ENCODE peak calls at places on chromosomes 13 and 19, in six cellular contexts. M is small intestine; U is aorta; K is transverse colon; P is PC-3; R is CD8-positive, alpha-beta memory T cell. D is an unnamed sample. For H3K4me1 and H3K27me3, the result is how much of the 10 kb centered on the place peaks cover.

GRCh38 chr13:64640002-64640401 is 2590.1 kb downstream of the PCDH9 start:
- DNase-seq in M (no peak), U (no peak), K (no peak), P (peak), R (no peak), D (no peak)

GRCh38 chr13:39510296-39510695 is 92.7 kb downstream of the LHFPL6 start:
- DNase-seq in M (no peak), U (no peak), K (no peak), P (no peak), R (no peak), D (no peak)

GRCh38 chr19:54967611-54968010 is 1.4 kb downstream of the NLRP2 start:
- DNase-seq in M (no peak), U (no peak), K (no peak), P (no peak), R (no peak), D (no peak)

GRCh38 chr19:50417138-50417849 is 1.4 kb upstream of the SPIB start:
- DNase-seq in M (peak), U (no peak), K (peak), P (peak), R (no peak), D (no peak)

GRCh38 chr19:49716154-49716553 is 25.2 kb downstream of the CPT1C start:
- DNase-seq in M (no peak), U (no peak), K (no peak), P (no peak), R (no peak), D (no peak)

GRCh38 chr19:49564616-49565045 is 15.7 kb downstream of the NOSIP start:
- DNase-seq in M (peak), U (no peak), K (peak), P (no peak), R (no peak), D (no peak)

GRCh38 chr19:57671124-57671895 is 2.6 kb downstream of the ZSCAN4 start:
- DNase-seq in M (no peak), U (no peak), K (no peak), P (no peak), R (no peak), D (no peak)

GRCh38 chr13:91632071-91632470 is 233.7 kb downstream of the GPC5 start:
- DNase-seq in M (no peak), U (no peak), K (no peak), P (peak), R (no peak), D (no peak)

GRCh38 chr19:55600336-55601028 is 394 bp downstream of the ZNF524 start:
- DNase-seq in M (no peak), U (no peak), K (no peak), P (no peak), R (no peak), D (no peak)

GRCh38 chr13:98504371-98504963 is 72.4 kb downstream of the STK24 start:
- DNase-seq in M (no peak), U (no peak), K (no peak), P (no peak), R (no peak), D (no peak)

GRCh38 chr19:30324982-30325381 is 47.2 kb upstream of the ZNF536 start:
- DNase-seq in M (no peak), U (no peak), K (no peak), P (no peak), R (no peak), D (no peak)

GRCh38 chr13:97429681-97430081 is 4.3 kb upstream of the RAP2A start:
- DNase-seq in M (no peak), U (no peak), K (no peak), P (no peak), R (no peak), D (no peak)

DNA sequence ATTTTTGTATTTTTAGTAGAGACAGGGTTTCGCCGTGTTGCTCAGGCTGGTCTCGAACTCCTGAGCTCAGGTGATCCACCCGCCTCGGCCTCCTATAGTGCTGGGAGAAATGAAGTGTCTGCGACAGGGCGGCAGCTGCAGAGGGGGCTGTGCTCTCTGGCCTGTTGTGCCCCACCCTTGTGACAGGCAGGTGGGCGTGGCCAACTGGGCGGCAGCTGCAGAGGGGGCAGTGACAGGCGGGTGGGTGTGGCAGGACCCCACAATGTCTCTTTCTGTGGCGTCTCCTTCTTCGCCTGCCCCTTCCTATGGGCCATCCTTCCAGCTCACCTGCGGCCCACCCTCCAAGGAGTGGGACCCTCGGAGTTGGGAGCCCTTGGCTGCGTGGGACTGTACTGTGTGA is 11.8 kb downstream of the STK11 start:
- DNase-seq in M (no peak), U (no peak), K (no peak), P (no peak), R (no peak), D (no peak)
- H3K4me1 ChIP-seq in M (under half), U (under half), K (under half), P (under half), R (under half), D (under half)

DNA sequence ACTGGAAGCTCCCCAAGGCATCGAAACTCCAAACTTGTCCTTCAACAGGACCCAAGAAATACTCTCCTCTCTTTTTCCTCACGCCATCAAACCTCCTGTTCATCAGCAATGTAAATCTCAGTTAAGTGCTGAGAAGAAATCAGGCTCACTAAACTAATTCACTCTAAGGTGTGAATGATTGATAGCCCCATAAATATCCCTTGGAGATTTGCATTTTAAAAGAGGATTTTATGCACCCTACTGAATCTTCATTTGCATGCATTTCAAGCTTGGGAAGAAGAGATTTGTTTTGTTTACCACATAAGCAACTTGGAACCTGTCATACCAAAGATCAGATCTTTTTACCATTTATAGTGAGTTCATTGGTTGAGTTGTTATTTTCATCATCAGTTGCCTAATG is 40.3 kb upstream of the GSX1 start:
- DNase-seq in M (no peak), U (no peak), K (no peak), P (no peak), R (no peak), D (no peak)
- H3K27me3 ChIP-seq in M (under half), U (under half), K (under half), P (under half), R (under half), D (under half)

GRCh38 chr13:21043898-21044297 is 17.5 kb downstream of the LATS2 start:
- DNase-seq in M (no peak), U (no peak), K (no peak), P (no peak), R (no peak), D (no peak)

GRCh38 chr13:21039097-21039800 is 22.1 kb downstream of the LATS2 start:
- DNase-seq in M (no peak), U (no peak), K (no peak), P (no peak), R (no peak), D (no peak)

GRCh38 chr13:21045101-21045500 is 16.3 kb downstream of the LATS2 start:
- DNase-seq in M (no peak), U (no peak), K (no peak), P (no peak), R (no peak), D (no peak)

GRCh38 chr13:21037656-21038055 is 23.7 kb downstream of the LATS2 start:
- DNase-seq in M (no peak), U (no peak), K (no peak), P (no peak), R (no peak), D (no peak)

DNA sequence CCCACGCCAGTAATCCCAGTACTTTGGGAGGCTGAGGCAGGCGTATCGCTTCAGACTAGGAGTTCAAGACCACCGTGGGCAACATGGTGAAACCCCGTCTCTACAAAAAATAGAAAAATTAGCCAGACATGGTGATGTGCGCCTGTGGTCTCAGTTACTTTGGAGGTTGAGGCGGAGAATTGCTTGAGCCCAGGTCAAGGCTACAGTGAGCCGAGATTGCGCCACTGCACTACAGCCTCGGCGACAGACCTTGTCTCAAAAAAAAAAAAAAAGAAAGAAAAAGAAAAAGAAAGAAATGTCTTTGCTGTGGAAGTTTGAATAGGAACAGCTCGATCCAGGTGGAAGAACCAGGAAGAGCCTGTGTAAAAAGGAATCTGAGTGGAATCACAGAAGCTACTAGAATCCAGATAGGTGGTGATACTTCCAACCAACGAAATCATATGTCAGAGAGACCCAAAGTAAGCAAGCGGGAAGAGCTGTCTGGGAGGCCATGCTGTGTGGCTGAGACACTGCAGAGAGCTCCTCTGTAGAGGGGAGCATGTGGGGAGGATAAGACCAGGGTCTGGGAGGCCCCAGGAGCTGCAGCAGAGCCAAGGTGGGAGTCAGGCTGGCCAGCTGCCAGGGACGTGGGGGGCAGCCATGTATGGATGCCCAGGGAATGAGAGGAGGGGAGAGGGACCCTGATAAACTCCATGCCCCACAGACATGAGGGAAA is 21.1 kb downstream of the LATS2 start:
- DNase-seq in M (no peak), U (no peak), K (no peak), P (no peak), R (no peak), D (no peak)
- H3K4me1 ChIP-seq in M (under half), U (under half), K (under half), P (under half), R (under half), D (under half)

DNA sequence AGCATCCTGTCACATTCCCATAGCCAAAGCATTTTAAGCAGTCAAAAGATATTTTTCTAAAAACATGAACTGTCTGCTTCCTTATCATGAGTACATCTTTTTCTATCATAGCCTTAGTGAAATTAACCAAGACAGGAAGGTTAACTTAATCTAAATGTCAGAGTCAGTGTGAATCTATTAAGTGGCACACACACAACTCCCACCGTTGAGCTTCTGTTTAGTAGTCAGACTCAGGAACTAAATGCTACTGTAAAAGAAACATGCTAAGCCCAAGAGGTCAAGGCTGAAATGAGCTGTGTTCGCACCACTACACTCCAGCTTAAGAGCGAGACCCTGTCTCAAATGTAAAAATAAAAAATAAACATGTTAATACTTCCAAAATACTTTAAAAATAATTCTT is 7.7 kb upstream of the POU4F1 start:
- DNase-seq in M (no peak), U (no peak), K (no peak), P (no peak), R (no peak), D (no peak)
- H3K27me3 ChIP-seq in M (under half), U (under half), K (half or more), P (under half), R (under half), D (under half)

DNA sequence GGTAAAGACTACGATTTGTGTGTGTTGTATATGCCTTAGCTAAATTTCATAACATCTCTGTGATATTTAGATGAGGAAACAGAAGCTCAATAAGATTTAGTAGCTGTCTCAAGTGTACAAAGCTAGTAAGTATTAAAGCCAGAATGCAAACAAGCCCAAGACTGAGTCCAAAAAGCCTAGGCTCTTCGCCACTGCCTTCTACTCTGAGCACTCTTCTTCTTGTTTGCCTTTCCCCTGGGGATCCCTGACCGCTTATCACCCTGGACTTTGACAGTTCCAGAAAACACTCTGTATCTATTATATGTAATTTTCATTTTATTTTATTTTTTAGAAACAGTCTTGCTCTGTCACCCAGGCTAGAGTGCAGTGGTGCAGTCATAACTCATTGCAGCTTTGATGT is 5.8 kb downstream of the TM9SF2 start:
- DNase-seq in M (no peak), U (no peak), K (no peak), P (no peak), R (no peak), D (no peak)
- H3K4me1 ChIP-seq in M (under half), U (under half), K (under half), P (under half), R (half or more), D (under half)

DNA sequence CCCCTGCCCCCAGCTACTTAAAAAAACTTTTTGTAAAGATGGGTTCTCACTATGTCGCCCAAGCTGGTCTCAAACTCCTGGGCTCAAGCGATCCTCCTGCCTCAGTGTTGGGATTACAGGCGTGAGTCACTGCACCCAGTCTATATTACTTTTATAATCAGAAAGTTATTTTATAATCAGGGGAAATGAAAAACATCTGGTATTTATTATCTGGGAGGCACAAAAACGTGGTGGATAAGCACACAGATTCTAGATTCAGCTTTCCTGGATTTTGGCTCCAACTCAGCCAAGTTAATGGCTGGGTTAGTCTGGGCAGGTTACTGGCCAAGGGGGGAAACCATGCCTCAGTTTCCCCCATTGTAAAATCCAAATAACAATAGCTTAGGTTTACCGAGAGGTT is 24.7 kb downstream of the KEAP1 start:
- DNase-seq in M (no peak), U (no peak), K (no peak), P (no peak), R (no peak), D (no peak)
- H3K27me3 ChIP-seq in M (under half), U (under half), K (under half), P (under half), R (under half), D (under half)

GRCh38 chr19:11092181-11092538 is 2.9 kb downstream of the LDLR start:
- DNase-seq in M (peak), U (no peak), K (no peak), P (peak), R (peak), D (no peak)

GRCh38 chr19:11088508-11089253 is 582 bp upstream of the LDLR start:
- DNase-seq in M (peak), U (no peak), K (no peak), P (no peak), R (no peak), D (no peak)

GRCh38 chr19:11090264-11091032 is 1.2 kb downstream of the LDLR start:
- DNase-seq in M (peak), U (peak), K (peak), P (peak), R (peak), D (no peak)

GRCh38 chr19:11089254-11090013 is at the start of gene LDLR:
- DNase-seq in M (peak), U (peak), K (peak), P (peak), R (peak), D (peak)

GRCh38 chr19:11091343-11092153 is 2.3 kb downstream of the LDLR start:
- DNase-seq in M (peak), U (peak), K (peak), P (peak), R (peak), D (peak)
- H3K4me1 ChIP-seq in M (under half), U (under half), K (half or more), P (under half), R (half or more), D (under half)

DNA sequence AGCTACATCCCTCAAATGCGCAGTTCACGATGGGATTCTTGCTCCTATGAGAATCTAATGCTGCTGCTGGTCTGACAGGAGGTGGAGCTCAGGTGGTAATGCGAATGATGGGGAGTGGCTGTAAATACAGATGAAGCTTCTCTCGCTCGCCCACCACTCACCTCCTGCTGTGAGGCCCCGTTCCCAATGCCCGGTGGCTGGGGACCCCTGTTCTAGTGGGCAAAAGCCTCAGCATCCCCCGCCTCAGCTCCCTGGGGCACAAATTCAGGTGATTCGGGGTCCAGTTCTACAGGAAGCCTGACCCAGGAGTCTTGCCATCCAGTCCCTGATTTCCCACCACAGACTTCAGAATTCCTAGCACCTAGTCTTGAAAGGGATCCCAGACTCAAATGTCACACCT is 3.7 kb downstream of the RETN start:
- DNase-seq in M (no peak), U (no peak), K (no peak), P (no peak), R (no peak), D (no peak)
- H3K27me3 ChIP-seq in M (under half), U (under half), K (under half), P (under half), R (under half), D (under half)

GRCh38 chr19:47230122-47230920 is 678 bp downstream of the BBC3 start:
- DNase-seq in M (no peak), U (peak), K (peak), P (no peak), R (peak), D (no peak)

GRCh38 chr19:47230921-47231214 is at the start of gene BBC3:
- DNase-seq in M (no peak), U (no peak), K (no peak), P (no peak), R (no peak), D (no peak)

GRCh38 chr19:47229674-47230121 is 1.3 kb downstream of the BBC3 start:
- DNase-seq in M (no peak), U (no peak), K (peak), P (peak), R (no peak), D (no peak)

GRCh38 chr19:47232422-47233211 is 1.6 kb upstream of the BBC3 start:
- DNase-seq in M (peak), U (no peak), K (peak), P (peak), R (no peak), D (no peak)

GRCh38 chr19:47231215-47232054 is 436 bp upstream of the BBC3 start:
- DNase-seq in M (peak), U (peak), K (peak), P (peak), R (peak), D (no peak)
- H3K4me1 ChIP-seq in M (under half), U (under half), K (under half), P (under half), R (under half), D (under half)

DNA sequence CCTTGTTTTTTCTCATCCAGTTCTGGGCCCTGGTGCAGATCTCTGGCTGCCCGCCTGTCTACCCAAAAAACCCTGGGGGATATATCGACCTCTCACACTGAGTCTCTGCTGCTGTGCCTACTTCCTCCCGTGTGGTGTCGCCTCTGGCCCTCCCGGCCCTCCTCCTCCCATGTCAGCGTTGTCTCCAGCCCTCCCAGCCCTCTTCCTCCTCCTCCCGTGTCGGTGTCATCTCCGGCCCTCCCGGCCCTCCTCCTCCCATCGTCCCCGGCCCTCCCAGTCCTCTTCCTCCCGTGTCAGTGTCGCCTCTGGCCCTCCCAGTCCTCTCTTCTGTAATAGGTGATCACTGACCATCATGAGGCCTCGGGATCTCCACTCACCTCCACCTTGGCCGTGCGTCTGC is 81.8 kb downstream of the GPR12 start:
- DNase-seq in M (no peak), U (no peak), K (no peak), P (no peak), R (no peak), D (no peak)
- H3K27me3 ChIP-seq in M (under half), U (under half), K (under half), P (under half), R (under half), D (under half)